ENCODE peak calls at places on chromosomes 2 and 18, in eight cellular contexts. U is naive thymus-derived CD4-positive, alpha-beta T cell; Z is HT1080; C is GM03348; A is choroid plexus epithelial cell; P is NCI-H1092 treated with DMSO at 0.1 percent for 48 hours; B is GM18507; X is A549. L is an unnamed sample.

GRCh38 chr2:46493241-46493970 is 14.0 kb downstream of the TMEM247 start:
- DNase-seq in U (no peak), Z (peak), C (peak), A (peak), P (no peak), B (peak), X (peak), L (peak)

GRCh38 chr2:196481323-196481695 is 158.2 kb upstream of the CCDC150 start:
- DNase-seq in U (no peak), Z (no peak), C (peak), A (peak), P (no peak), B (no peak), X (no peak), L (no peak)

GRCh38 chr2:209960676-209961630 is 41.5 kb upstream of the RPE start:
- DNase-seq in U (peak), Z (peak), C (peak), A (peak), P (peak), B (peak), X (peak), L (peak)

GRCh38 chr2:49003206-49003605 is 151.1 kb downstream of the FSHR start:
- DNase-seq in U (no peak), Z (no peak), C (no peak), A (no peak), P (no peak), B (no peak), X (no peak), L (no peak)

GRCh38 chr2:232533944-232534710 is 5.4 kb upstream of the CHRNG start:
- DNase-seq in U (no peak), Z (no peak), C (no peak), A (peak), P (no peak), B (no peak), X (no peak), L (no peak)

GRCh38 chr2:83823238-83823637 is 635.8 kb downstream of the SUCLG1 start:
- DNase-seq in U (no peak), Z (no peak), C (no peak), A (no peak), P (no peak), B (no peak), X (no peak), L (no peak)

GRCh38 chr2:70861774-70862644 is 26.4 kb upstream of the CD207 start:
- DNase-seq in U (peak), Z (peak), C (peak), A (peak), P (peak), B (peak), X (peak), L (peak)

GRCh38 chr18:30044496-30044895 is 998.0 kb downstream of the DSC3 start:
- DNase-seq in U (no peak), Z (no peak), C (no peak), A (no peak), P (no peak), B (no peak), X (no peak), L (peak)

GRCh38 chr18:47413327-47413726 is 161.9 kb upstream of the SKOR2 start:
- DNase-seq in U (no peak), Z (peak), C (no peak), A (no peak), P (peak), B (no peak), X (no peak), L (no peak)

GRCh38 chr2:113963965-113964364 is 74.1 kb downstream of the ACTR3 start:
- DNase-seq in U (no peak), Z (no peak), C (no peak), A (peak), P (no peak), B (no peak), X (no peak), L (no peak)

GRCh38 chr2:72204782-72205545 is 57.3 kb upstream of the CYP26B1 start:
- DNase-seq in U (no peak), Z (no peak), C (peak), A (peak), P (no peak), B (no peak), X (no peak), L (no peak)

GRCh38 chr2:199128476-199129214 is 329.1 kb downstream of the SATB2 start:
- DNase-seq in U (no peak), Z (no peak), C (peak), A (no peak), P (no peak), B (no peak), X (no peak), L (no peak)

GRCh38 chr2:219946021-219946420 is 318.6 kb downstream of the SLC4A3 start:
- DNase-seq in U (no peak), Z (no peak), C (no peak), A (no peak), P (no peak), B (no peak), X (no peak), L (no peak)

GRCh38 chr2:227703280-227703732 is 14.5 kb downstream of the SLC19A3 start:
- DNase-seq in U (no peak), Z (no peak), C (peak), A (peak), P (no peak), B (no peak), X (peak), L (peak)

GRCh38 chr18:9779630-9780029 is 71.5 kb downstream of the RAB31 start:
- DNase-seq in U (no peak), Z (peak), C (no peak), A (no peak), P (no peak), B (no peak), X (peak), L (peak)

GRCh38 chr18:76459687-76460350 is 35.2 kb downstream of the ZNF516 start:
- DNase-seq in U (no peak), Z (peak), C (peak), A (peak), P (no peak), B (no peak), X (peak), L (peak)

GRCh38 chr18:59029663-59030421 is 109.8 kb upstream of the SEC11C start:
- DNase-seq in U (no peak), Z (no peak), C (no peak), A (no peak), P (no peak), B (no peak), X (no peak), L (no peak)

GRCh38 chr18:25832008-25832604 is 258.3 kb downstream of the SS18 start:
- DNase-seq in U (no peak), Z (peak), C (peak), A (peak), P (peak), B (no peak), X (peak), L (peak)

GRCh38 chr2:8219631-8220393 is 462.0 kb upstream of the ID2 start:
- DNase-seq in U (no peak), Z (peak), C (peak), A (no peak), P (no peak), B (no peak), X (no peak), L (no peak)

L was measured in bronchial epithelial cell.